ENCODE peak calls at places on chromosome 15, in eight cellular contexts. Z, R, E, Y, S, Q, H and M are unnamed samples.

GRCh38 chr15:67771201-67771600 is 54.1 kb upstream of the SKOR1 start:
- DNase-seq in Z (no peak), H (no peak), Y (no peak), E (no peak), S (no peak), R (no peak), Q (no peak), M (no peak)

GRCh38 chr15:74631935-74632560 is 16.4 kb downstream of the CLK3 start:
- DNase-seq in Z (peak; percentile 57), Q (no peak), S (peak; percentile 82), R (peak; percentile 54), H (peak; percentile 48), E (no peak), Y (peak; percentile 47), M (peak; percentile 33)

GRCh38 chr15:50675524-50676144 is 11.0 kb downstream of the TRPM7 start:
- DNase-seq in Y (peak; percentile 67), H (no peak), Q (no peak), Z (no peak), E (peak; percentile 21), R (no peak), S (peak; percentile 30), M (peak; percentile 45)

GRCh38 chr15:22819651-22820050 is 18.8 kb upstream of the NIPA2 start:
- DNase-seq in Z (no peak), S (no peak), E (no peak), Q (no peak), H (no peak), R (no peak), Y (no peak), M (no peak)

GRCh38 chr15:65829150-65829764 is 37.2 kb upstream of the DENND4A start:
- DNase-seq in Z (no peak), Y (peak; percentile 33), H (no peak), S (peak; percentile 58), E (peak; percentile 38), R (no peak), Q (no peak), M (peak; percentile 56)

GRCh38 chr15:38651328-38652038 is 86.9 kb upstream of the RASGRP1 start:
- DNase-seq in Q (no peak), R (no peak), H (no peak), Z (no peak), Y (no peak), E (no peak), S (no peak), M (peak; percentile 73)

GRCh38 chr15:57920916-57921315 is 144.6 kb downstream of the ALDH1A2 start:
- DNase-seq in Z (no peak), H (no peak), Q (no peak), R (no peak), S (no peak), Y (no peak), E (no peak), M (no peak)

GRCh38 chr15:22962611-22963010 is 17.6 kb downstream of the CYFIP1 start:
- DNase-seq in R (no peak), Q (no peak), S (no peak), H (no peak), Z (no peak), Y (no peak), E (no peak), M (no peak)

GRCh38 chr15:31357148-31357547 is 30.5 kb downstream of the KLF13 start:
- DNase-seq in Y (no peak), E (no peak), Z (no peak), Q (no peak), R (no peak), H (no peak), S (no peak), M (no peak)

GRCh38 chr15:25106209-25106608 is 151.4 kb downstream of the SNRPN start:
- DNase-seq in H (no peak), S (no peak), Q (no peak), R (no peak), Z (no peak), Y (no peak), E (no peak), M (no peak)

GRCh38 chr15:29424118-29424517 is 154.5 kb upstream of the NSMCE3 start:
- DNase-seq in S (no peak), H (no peak), Z (no peak), R (no peak), Q (no peak), Y (no peak), E (no peak), M (no peak)

GRCh38 chr15:80072285-80072684 is 12.8 kb downstream of the ZFAND6 start:
- DNase-seq in Z (no peak), H (no peak), R (no peak), S (peak; percentile 81), Y (peak; percentile 95), Q (peak; percentile 57), E (peak; percentile 87), M (peak; percentile 98)

GRCh38 chr15:51863131-51863530 is 33.7 kb downstream of the TMOD3 start:
- DNase-seq in Z (no peak), E (no peak), R (no peak), Q (no peak), H (no peak), S (no peak), Y (no peak), M (no peak)

GRCh38 chr15:46080018-46080417 is 445.2 kb downstream of the SQOR start:
- DNase-seq in Y (peak; percentile 11), E (no peak), R (no peak), S (peak; percentile 17), Q (no peak), Z (no peak), H (no peak), M (no peak)

GRCh38 chr15:73239564-73240208 is 129.1 kb downstream of the HCN4 start:
- DNase-seq in Z (no peak), E (no peak), R (no peak), S (no peak), Q (no peak), Y (no peak), H (no peak), M (peak; percentile 12)

GRCh38 chr15:64507293-64507802 is 47.0 kb downstream of the ZNF609 start:
- DNase-seq in H (peak; percentile 81), S (peak; percentile 87), Q (peak; percentile 71), R (peak; percentile 72), Z (peak; percentile 26), E (no peak), Y (peak; percentile 86), M (peak; percentile 10)

GRCh38 chr15:91055548-91056331 is 33.3 kb upstream of the VPS33B start:
- DNase-seq in Z (peak; percentile 22), R (peak; percentile 24), H (peak; percentile 60), E (peak; percentile 75), S (peak; percentile 77), Q (peak; percentile 11), Y (peak; percentile 49), M (peak; percentile 65)

GRCh38 chr15:60122691-60123090 is 118.6 kb downstream of the FOXB1 start:
- DNase-seq in H (no peak), Z (no peak), R (no peak), Y (no peak), Q (no peak), S (no peak), E (no peak), M (no peak)
- H3K4me3 ChIP-seq in H (no peak overlapping the region), Z (no peak overlapping the region), R (no peak overlapping the region), Y (no peak overlapping the region), Q (no peak overlapping the region), S (no peak overlapping the region), E (no peak overlapping the region), M (no peak overlapping the region)

GRCh38 chr15:99634576-99634975 is 68.8 kb downstream of the MEF2A start:
- DNase-seq in Y (no peak), R (no peak), Z (no peak), Q (no peak), E (no peak), H (no peak), S (no peak), M (no peak)

GRCh38 chr15:99632521-99632920 is 66.7 kb downstream of the MEF2A start:
- DNase-seq in Q (no peak), R (no peak), Z (no peak), Y (no peak), E (no peak), S (no peak), H (no peak), M (peak; percentile 13)

GRCh38 chr15:99633655-99634054 is 67.9 kb downstream of the MEF2A start:
- DNase-seq in E (no peak), Z (no peak), S (no peak), H (no peak), Y (no peak), R (no peak), Q (no peak), M (no peak)

GRCh38 chr15:99635145-99635544 is 69.4 kb downstream of the MEF2A start:
- DNase-seq in H (no peak), R (no peak), Y (no peak), Z (no peak), S (no peak), E (no peak), Q (no peak), M (no peak)

GRCh38 chr15:99635794-99636193 is 70.0 kb downstream of the MEF2A start:
- DNase-seq in Z (no peak), E (no peak), Q (no peak), Y (no peak), S (no peak), H (no peak), R (no peak), M (peak; percentile 87)
- TF ChIP-seq CTCF in Z (no peak), E (no peak), Q (no peak), Y (no peak), S (no peak), H (no peak), R (no peak), M (no peak)

DNA sequence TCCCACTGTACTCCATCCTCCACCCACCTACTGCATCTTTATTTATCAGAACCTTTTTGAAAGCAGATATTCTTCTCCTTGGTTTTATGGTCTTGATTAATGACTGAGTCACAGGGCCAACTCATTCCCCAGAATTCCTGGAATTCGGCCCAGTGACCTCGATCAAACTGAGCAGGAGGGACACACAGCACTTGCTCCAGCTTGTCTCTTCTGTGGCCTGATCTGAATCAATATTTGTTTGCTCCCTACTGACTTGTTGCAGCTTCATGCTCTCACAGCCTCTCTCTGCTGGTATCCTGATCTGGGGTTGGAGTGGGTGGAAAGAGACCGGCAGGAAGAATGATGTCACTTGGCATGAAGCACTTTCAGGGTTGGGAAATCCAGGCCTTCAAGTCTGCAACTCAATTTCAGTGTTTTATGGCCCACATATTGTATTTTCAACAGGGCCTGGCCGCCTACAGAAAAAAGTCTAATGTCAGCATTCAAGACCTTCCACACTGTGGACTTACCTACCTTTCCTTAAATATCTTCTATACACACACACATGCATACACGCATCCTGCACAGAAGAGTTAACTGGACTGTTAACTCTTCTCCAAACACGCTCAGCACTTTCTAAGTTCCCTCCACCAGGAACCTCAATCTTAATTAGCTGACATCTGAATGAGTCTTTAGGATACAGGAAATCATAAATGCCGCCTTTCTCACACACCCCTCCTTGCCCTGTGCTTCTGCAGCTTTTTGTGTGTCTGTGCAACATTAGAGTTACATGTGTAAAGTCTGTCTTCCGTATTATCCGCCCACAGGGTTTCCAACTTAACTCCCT is 4.6 kb downstream of the ANXA2 start:
- DNase-seq in S (peak; percentile 90), Q (no peak), E (peak; percentile 98), R (peak; percentile 31), H (peak; percentile 83), Y (peak; percentile 97), Z (peak; percentile 50), M (peak; percentile 100)
- H3K4me3 ChIP-seq in S (no peak overlapping the region), Q (peak overlapping the region; percentile 96), E (peak overlapping the region; percentile 8), R (peak overlapping the region; percentile 88), H (no peak overlapping the region), Y (peak overlapping the region; percentile 91), Z (peak overlapping the region; percentile 97), M (peak overlapping the region; percentile 96)

DNA sequence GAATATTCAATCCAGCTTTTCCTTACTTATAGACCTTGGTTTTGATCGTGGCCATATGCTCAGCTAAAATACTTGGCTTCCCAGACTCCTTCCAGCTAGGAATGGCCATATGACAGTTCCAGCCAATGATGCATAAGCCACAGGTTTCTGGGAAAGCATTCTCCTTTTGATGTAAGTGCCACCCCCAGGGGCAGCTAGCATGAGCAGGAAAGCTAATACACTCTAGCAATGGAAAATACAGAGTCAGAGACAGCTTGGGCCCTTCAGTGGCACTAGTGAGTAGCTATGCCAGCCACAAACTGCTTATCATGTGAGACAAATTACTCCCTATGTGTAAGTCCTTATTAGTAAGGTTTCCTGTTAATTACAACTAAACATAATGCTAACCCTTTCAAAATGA is 26.7 kb downstream of the TBC1D2B start:
- DNase-seq in S (no peak), E (no peak), Q (no peak), Y (no peak), Z (no peak), H (no peak), R (no peak), M (no peak)
- TF ChIP-seq CTCF in S (no peak), E (no peak), Q (no peak), Y (no peak), Z (no peak), H (no peak), R (no peak), M (no peak)